ENCODE peak calls at places on chromosomes 1 and 21, in ten cellular contexts. One of them, this sample, is unnamed.

GRCh38 chr1:101781437-101781836 is 215.3 kb downstream of the OLFM3 start:
- DNase-seq in stimulated activated CD8-positive, alpha-beta memory T cell treated with anti-CD3 and anti-CD28 coated beads, Interleukin-2, amount 100 ng/mL, for 1 hour: no peak
- DNase-seq in GM20000: no peak
- DNase-seq in astrocyte of the spinal cord: peak
- DNase-seq in cardiac fibroblast: peak
- DNase-seq in stimulated activated naive CD8-positive, alpha-beta T cell treated with anti-CD3 and anti-CD28 coated beads, Interleukin-15, amount 100 ng/mL, for 72 hours: no peak
- DNase-seq in NCI-H510A treated with DMSO at 0.1 percent for 48 hours: peak
- DNase-seq in iris pigment epithelial cell: peak
- DNase-seq in tibial nerve: no peak
- DNase-seq in NT2/D1: no peak
- DNase-seq in this sample: no peak

GRCh38 chr1:247415423-247416361 is at the start of gene NLRP3:
- DNase-seq in stimulated activated naive CD8-positive, alpha-beta T cell treated with anti-CD3 and anti-CD28 coated beads, Interleukin-15, amount 100 ng/mL, for 72 hours: peak
- DNase-seq in tibial nerve: no peak
- DNase-seq in GM20000: no peak
- DNase-seq in NT2/D1: no peak
- DNase-seq in cardiac fibroblast: no peak
- DNase-seq in astrocyte of the spinal cord: no peak
- DNase-seq in iris pigment epithelial cell: no peak
- DNase-seq in stimulated activated CD8-positive, alpha-beta memory T cell treated with anti-CD3 and anti-CD28 coated beads, Interleukin-2, amount 100 ng/mL, for 1 hour: no peak
- DNase-seq in NCI-H510A treated with DMSO at 0.1 percent for 48 hours: no peak
- DNase-seq in this sample: peak

GRCh38 chr1:64675718-64676345 is 69.0 kb upstream of the RAVER2 start:
- DNase-seq in NT2/D1: no peak
- DNase-seq in cardiac fibroblast: peak
- DNase-seq in iris pigment epithelial cell: no peak
- DNase-seq in stimulated activated CD8-positive, alpha-beta memory T cell treated with anti-CD3 and anti-CD28 coated beads, Interleukin-2, amount 100 ng/mL, for 1 hour: no peak
- DNase-seq in GM20000: peak
- DNase-seq in tibial nerve: no peak
- DNase-seq in stimulated activated naive CD8-positive, alpha-beta T cell treated with anti-CD3 and anti-CD28 coated beads, Interleukin-15, amount 100 ng/mL, for 72 hours: no peak
- DNase-seq in NCI-H510A treated with DMSO at 0.1 percent for 48 hours: peak
- DNase-seq in astrocyte of the spinal cord: peak
- DNase-seq in this sample: no peak

GRCh38 chr21:35204850-35205564 is 155.9 kb upstream of the RUNX1 start:
- DNase-seq in iris pigment epithelial cell: peak
- DNase-seq in NT2/D1: no peak
- DNase-seq in NCI-H510A treated with DMSO at 0.1 percent for 48 hours: no peak
- DNase-seq in stimulated activated CD8-positive, alpha-beta memory T cell treated with anti-CD3 and anti-CD28 coated beads, Interleukin-2, amount 100 ng/mL, for 1 hour: no peak
- DNase-seq in GM20000: peak
- DNase-seq in astrocyte of the spinal cord: peak
- DNase-seq in cardiac fibroblast: peak
- DNase-seq in tibial nerve: peak
- DNase-seq in stimulated activated naive CD8-positive, alpha-beta T cell treated with anti-CD3 and anti-CD28 coated beads, Interleukin-15, amount 100 ng/mL, for 72 hours: peak
- DNase-seq in this sample: peak

GRCh38 chr1:18803392-18803791 is 56.1 kb downstream of the TAS1R2 start:
- DNase-seq in iris pigment epithelial cell: no peak
- DNase-seq in astrocyte of the spinal cord: no peak
- DNase-seq in NT2/D1: no peak
- DNase-seq in stimulated activated CD8-positive, alpha-beta memory T cell treated with anti-CD3 and anti-CD28 coated beads, Interleukin-2, amount 100 ng/mL, for 1 hour: no peak
- DNase-seq in cardiac fibroblast: no peak
- DNase-seq in GM20000: no peak
- DNase-seq in NCI-H510A treated with DMSO at 0.1 percent for 48 hours: no peak
- DNase-seq in stimulated activated naive CD8-positive, alpha-beta T cell treated with anti-CD3 and anti-CD28 coated beads, Interleukin-15, amount 100 ng/mL, for 72 hours: no peak
- DNase-seq in tibial nerve: no peak
- DNase-seq in this sample: no peak

GRCh38 chr1:115797491-115797890 is 29.0 kb upstream of the CASQ2 start:
- DNase-seq in stimulated activated naive CD8-positive, alpha-beta T cell treated with anti-CD3 and anti-CD28 coated beads, Interleukin-15, amount 100 ng/mL, for 72 hours: no peak
- DNase-seq in cardiac fibroblast: no peak
- DNase-seq in NT2/D1: no peak
- DNase-seq in GM20000: no peak
- DNase-seq in NCI-H510A treated with DMSO at 0.1 percent for 48 hours: no peak
- DNase-seq in iris pigment epithelial cell: no peak
- DNase-seq in astrocyte of the spinal cord: no peak
- DNase-seq in tibial nerve: no peak
- DNase-seq in stimulated activated CD8-positive, alpha-beta memory T cell treated with anti-CD3 and anti-CD28 coated beads, Interleukin-2, amount 100 ng/mL, for 1 hour: no peak
- DNase-seq in this sample: no peak

GRCh38 chr1:118113261-118113660 is 71.8 kb downstream of the SPAG17 start:
- DNase-seq in stimulated activated naive CD8-positive, alpha-beta T cell treated with anti-CD3 and anti-CD28 coated beads, Interleukin-15, amount 100 ng/mL, for 72 hours: no peak
- DNase-seq in tibial nerve: no peak
- DNase-seq in NT2/D1: no peak
- DNase-seq in GM20000: no peak
- DNase-seq in iris pigment epithelial cell: no peak
- DNase-seq in NCI-H510A treated with DMSO at 0.1 percent for 48 hours: no peak
- DNase-seq in astrocyte of the spinal cord: no peak
- DNase-seq in cardiac fibroblast: no peak
- DNase-seq in stimulated activated CD8-positive, alpha-beta memory T cell treated with anti-CD3 and anti-CD28 coated beads, Interleukin-2, amount 100 ng/mL, for 1 hour: no peak
- DNase-seq in this sample: peak

GRCh38 chr21:38679531-38679930 is 126.2 kb upstream of the ETS2 start:
- DNase-seq in stimulated activated naive CD8-positive, alpha-beta T cell treated with anti-CD3 and anti-CD28 coated beads, Interleukin-15, amount 100 ng/mL, for 72 hours: no peak
- DNase-seq in NCI-H510A treated with DMSO at 0.1 percent for 48 hours: no peak
- DNase-seq in astrocyte of the spinal cord: peak
- DNase-seq in cardiac fibroblast: peak
- DNase-seq in NT2/D1: no peak
- DNase-seq in tibial nerve: no peak
- DNase-seq in stimulated activated CD8-positive, alpha-beta memory T cell treated with anti-CD3 and anti-CD28 coated beads, Interleukin-2, amount 100 ng/mL, for 1 hour: no peak
- DNase-seq in iris pigment epithelial cell: peak
- DNase-seq in GM20000: peak
- DNase-seq in this sample: peak

GRCh38 chr1:31003613-31004230 is 61.8 kb downstream of the PUM1 start:
- DNase-seq in stimulated activated naive CD8-positive, alpha-beta T cell treated with anti-CD3 and anti-CD28 coated beads, Interleukin-15, amount 100 ng/mL, for 72 hours: no peak
- DNase-seq in cardiac fibroblast: no peak
- DNase-seq in GM20000: no peak
- DNase-seq in astrocyte of the spinal cord: no peak
- DNase-seq in NCI-H510A treated with DMSO at 0.1 percent for 48 hours: no peak
- DNase-seq in tibial nerve: no peak
- DNase-seq in stimulated activated CD8-positive, alpha-beta memory T cell treated with anti-CD3 and anti-CD28 coated beads, Interleukin-2, amount 100 ng/mL, for 1 hour: no peak
- DNase-seq in iris pigment epithelial cell: no peak
- DNase-seq in NT2/D1: no peak
- DNase-seq in this sample: no peak

This sample was measured in brain microvascular endothelial cell.